ENCODE peak calls at places on chromosomes 3 and 15, in eight cellular contexts. B is HL-60; N is transverse colon; Z is aorta; P is brain microvascular endothelial cell; E is naive thymus-derived CD4-positive, alpha-beta T cell; H is tibial artery; T is upper lobe of right lung. F is an unnamed sample.
A peak's percentile ranks its signal among the peaks of the same experiment; 100 is the strongest.

GRCh38 chr15:70061086-70061370 is 36.7 kb downstream of the TLE3 start:
- DNase-seq in B (no peak), N (no peak), Z (no peak), P (peak; percentile 27), E (no peak), H (peak; percentile 33), T (no peak), F (no peak)

GRCh38 chr15:89105147-89105546 is 16.9 kb downstream of the ABHD2 start:
- DNase-seq in B (no peak), N (no peak), Z (no peak), P (peak; percentile 87), E (no peak), H (no peak), T (no peak), F (no peak)

GRCh38 chr3:138407236-138407907 is 27.0 kb upstream of the ESYT3 start:
- DNase-seq in B (no peak), N (no peak), Z (no peak), P (no peak), E (no peak), H (no peak), T (no peak), F (no peak)

GRCh38 chr3:9600597-9600996 is 47.0 kb upstream of the LHFPL4 start:
- DNase-seq in B (no peak), N (peak; percentile 67), Z (peak; percentile 45), P (no peak), E (no peak), H (no peak), T (peak; percentile 83), F (peak; percentile 69)

GRCh38 chr3:149448331-149448831 is 26.1 kb upstream of the TM4SF4 start:
- DNase-seq in B (peak; percentile 75), N (no peak), Z (no peak), P (peak; percentile 56), E (no peak), H (no peak), T (no peak), F (no peak)

GRCh38 chr3:18890459-18890858 is 257.9 kb upstream of the KCNH8 start:
- DNase-seq in B (no peak), N (no peak), Z (no peak), P (no peak), E (no peak), H (no peak), T (no peak), F (no peak)

GRCh38 chr3:111538687-111539086 is 3.3 kb upstream of the CD96 start:
- DNase-seq in B (peak; percentile 13), N (no peak), Z (no peak), P (peak; percentile 3), E (no peak), H (no peak), T (no peak), F (no peak)

GRCh38 chr3:187318819-187319616 is 27.5 kb upstream of the MASP1 start:
- DNase-seq in B (peak; percentile 27), N (peak; percentile 26), Z (no peak), P (peak; percentile 54), E (peak; percentile 56), H (no peak), T (no peak), F (peak; percentile 48)

GRCh38 chr3:73768594-73769308 is 144.0 kb upstream of the PDZRN3 start:
- DNase-seq in B (no peak), N (no peak), Z (no peak), P (no peak), E (no peak), H (no peak), T (no peak), F (no peak)

GRCh38 chr3:155204851-155205250 is 88.6 kb downstream of the STRIT1 start:
- DNase-seq in B (no peak), N (no peak), Z (no peak), P (no peak), E (no peak), H (no peak), T (no peak), F (no peak)

GRCh38 chr3:172134352-172134751 is 95.0 kb downstream of the FNDC3B start:
- DNase-seq in B (no peak), N (no peak), Z (no peak), P (no peak), E (no peak), H (no peak), T (no peak), F (no peak)

GRCh38 chr3:54670269-54671000 is 257.4 kb downstream of the LRTM1 start:
- DNase-seq in B (no peak), N (peak; percentile 56), Z (no peak), P (no peak), E (no peak), H (no peak), T (no peak), F (no peak)

GRCh38 chr3:138114988-138115971 is at the start of gene DZIP1L:
- DNase-seq in B (peak; percentile 30), N (peak; percentile 37), Z (peak; percentile 80), P (peak; percentile 63), E (no peak), H (peak; percentile 86), T (peak; percentile 86), F (peak; percentile 52)

GRCh38 chr3:172094621-172095557 is 55.5 kb downstream of the FNDC3B start:
- DNase-seq in B (no peak), N (peak; percentile 49), Z (no peak), P (peak; percentile 34), E (no peak), H (no peak), T (no peak), F (no peak)

GRCh38 chr3:156388469-156389150 is 166.3 kb downstream of the SSR3 start:
- DNase-seq in B (no peak), N (no peak), Z (no peak), P (peak; percentile 55), E (no peak), H (no peak), T (no peak), F (no peak)

GRCh38 chr15:70185251-70185711 is 87.6 kb upstream of the TLE3 start:
- DNase-seq in B (no peak), N (no peak), Z (no peak), P (no peak), E (no peak), H (no peak), T (no peak), F (no peak)

GRCh38 chr3:197111685-197112084 is 82.1 kb upstream of the MELTF start:
- DNase-seq in B (no peak), N (no peak), Z (no peak), P (no peak), E (no peak), H (no peak), T (no peak), F (no peak)

GRCh38 chr15:73005032-73005431 is 47.2 kb upstream of the NEO1 start:
- DNase-seq in B (no peak), N (no peak), Z (no peak), P (no peak), E (no peak), H (no peak), T (no peak), F (no peak)

GRCh38 chr15:73004462-73004861 is 47.8 kb upstream of the NEO1 start:
- DNase-seq in B (no peak), N (no peak), Z (no peak), P (no peak), E (no peak), H (no peak), T (no peak), F (no peak)

GRCh38 chr15:73002509-73002908 is 49.8 kb upstream of the NEO1 start:
- DNase-seq in B (no peak), N (no peak), Z (no peak), P (peak; percentile 56), E (no peak), H (no peak), T (no peak), F (no peak)

GRCh38 chr15:73001840-73002239 is 50.4 kb upstream of the NEO1 start:
- DNase-seq in B (no peak), N (no peak), Z (no peak), P (no peak), E (no peak), H (no peak), T (no peak), F (no peak)

DNA sequence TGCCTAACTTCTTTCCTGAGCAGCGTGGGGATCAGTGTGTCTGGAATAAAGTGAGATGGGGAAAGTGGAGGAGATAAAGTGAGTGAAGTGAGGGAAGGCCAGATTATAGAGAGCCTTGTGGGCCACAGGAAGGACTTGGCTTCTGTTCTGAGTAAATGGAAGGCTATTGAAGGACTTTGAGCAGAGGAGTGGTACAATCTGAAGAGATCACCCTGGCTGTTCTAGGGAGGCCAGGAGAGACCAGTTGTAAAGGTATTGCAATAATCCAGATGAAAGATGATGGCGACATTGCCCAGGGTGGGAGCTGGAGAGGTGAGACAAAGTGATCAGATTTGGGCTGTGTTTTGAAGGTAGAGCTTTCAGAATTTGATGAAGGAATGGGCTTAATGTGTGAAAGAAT is 46.8 kb upstream of the NEO1 start:
- DNase-seq in B (no peak), N (no peak), Z (no peak), P (no peak), E (no peak), H (no peak), T (no peak), F (no peak)
- H3K27me3 ChIP-seq in B (peaks cover 2% of the 10 kb centered on the region), N (no peaks in the 10 kb centered on the region), Z (no peaks in the 10 kb centered on the region), P (no peaks in the 10 kb centered on the region), E (no peaks in the 10 kb centered on the region), H (no peaks in the 10 kb centered on the region), T (peaks cover 33% of the 10 kb centered on the region), F (peaks cover 2% of the 10 kb centered on the region)

DNA sequence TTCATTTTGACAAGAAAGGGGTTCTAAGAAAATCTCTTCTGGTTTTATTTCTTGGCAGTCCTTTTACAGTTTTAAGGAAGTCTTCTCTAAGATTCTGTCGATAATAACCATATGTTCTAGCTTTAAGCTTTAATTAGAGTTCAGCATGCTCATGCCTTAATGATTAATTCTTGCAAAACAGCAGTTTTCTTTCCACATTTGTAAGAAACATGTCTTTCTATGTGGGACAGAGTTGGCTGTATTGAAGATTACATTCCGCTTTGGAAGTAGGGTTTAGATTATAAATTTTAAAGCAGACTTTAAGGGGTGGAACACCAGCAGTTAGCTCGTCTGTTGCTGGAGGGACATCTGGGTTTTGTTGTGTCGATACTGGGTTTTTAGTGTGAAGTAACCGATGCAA is 35.2 kb downstream of the SQOR start:
- DNase-seq in B (no peak), N (no peak), Z (no peak), P (no peak), E (no peak), H (no peak), T (no peak), F (no peak)
- H3K27me3 ChIP-seq in B (no peaks in the 10 kb centered on the region), N (no peaks in the 10 kb centered on the region), Z (no peaks in the 10 kb centered on the region), P (no peaks in the 10 kb centered on the region), E (no peaks in the 10 kb centered on the region), H (no peaks in the 10 kb centered on the region), T (no peaks in the 10 kb centered on the region), F (no peaks in the 10 kb centered on the region)

DNA sequence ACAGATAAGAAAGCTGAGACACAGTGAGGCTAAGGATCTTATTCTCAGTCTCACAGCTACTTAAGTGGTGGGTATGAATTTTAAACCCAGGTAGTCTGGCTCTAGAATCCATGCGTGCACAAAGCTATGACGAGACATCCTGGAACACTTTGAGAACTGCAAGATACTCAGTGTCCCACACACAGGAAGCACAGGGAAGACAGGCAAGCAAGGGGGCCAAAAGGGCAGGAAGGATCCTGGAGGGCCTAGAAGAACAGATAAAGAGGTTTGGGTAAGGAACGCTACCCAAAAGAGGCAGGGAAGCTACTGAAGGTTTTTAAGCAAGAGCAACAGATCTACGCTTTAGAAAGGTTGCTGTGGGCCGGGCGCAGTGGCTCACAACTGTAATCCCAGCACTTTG is 99.1 kb upstream of the HES1 start:
- DNase-seq in B (no peak), N (no peak), Z (no peak), P (no peak), E (no peak), H (no peak), T (no peak), F (peak; percentile 29)
- H3K27me3 ChIP-seq in B (no peaks in the 10 kb centered on the region), N (no peaks in the 10 kb centered on the region), Z (no peaks in the 10 kb centered on the region), P (peaks cover 21% of the 10 kb centered on the region), E (no peaks in the 10 kb centered on the region), H (no peaks in the 10 kb centered on the region), T (no peaks in the 10 kb centered on the region), F (no peaks in the 10 kb centered on the region)

GRCh38 chr3:108021131-108021530 is 69.7 kb downstream of the CD47 start:
- DNase-seq in B (no peak), N (no peak), Z (no peak), P (no peak), E (no peak), H (no peak), T (no peak), F (no peak)
- H3K27me3 ChIP-seq in B (no peaks in the 10 kb centered on the region), N (no peaks in the 10 kb centered on the region), Z (no peaks in the 10 kb centered on the region), P (no peaks in the 10 kb centered on the region), E (no peaks in the 10 kb centered on the region), H (no peaks in the 10 kb centered on the region), T (no peaks in the 10 kb centered on the region), F (no peaks in the 10 kb centered on the region)

F was measured in adrenal gland.